ENCODE peak calls at places on chromosomes 13 and 19, in seven cellular contexts. N is fibroblast of lung, I is testis, V is dorsolateral prefrontal cortex, S is left ventricle myocardium inferior, X is heart right ventricle, C is brain microvascular endothelial cell. R is an unnamed sample.

GRCh38 chr13:113149711-113150544 is 8.5 kb upstream of the PROZ start:
- DNase-seq in N (no peak), I (no peak), V (no peak), S (no peak), X (no peak), C (no peak), R (no peak)

GRCh38 chr19:43610493-43610892 is 1.4 kb upstream of the SRRM5 start:
- DNase-seq in N (no peak), I (no peak), V (no peak), S (no peak), X (no peak), C (peak), R (no peak)

GRCh38 chr19:52963229-52963760 is 614 bp upstream of the ZNF816 start:
- DNase-seq in N (no peak), I (peak), V (peak), S (peak), X (no peak), C (no peak), R (no peak)

GRCh38 chr13:49459580-49459979 is 15.5 kb downstream of the SETDB2 start:
- DNase-seq in N (no peak), I (no peak), V (no peak), S (no peak), X (no peak), C (no peak), R (no peak)

GRCh38 chr19:5789886-5790572 is 934 bp downstream of the DUS3L start:
- DNase-seq in N (no peak), I (no peak), V (no peak), S (no peak), X (no peak), C (no peak), R (no peak)

GRCh38 chr13:20993661-20994440 is 67.5 kb downstream of the LATS2 start:
- DNase-seq in N (peak), I (peak), V (no peak), S (no peak), X (no peak), C (peak), R (peak)

GRCh38 chr19:45485301-45486077 is 11.4 kb downstream of the RTN2 start:
- DNase-seq in N (peak), I (peak), V (peak), S (peak), X (peak), C (peak), R (no peak)

GRCh38 chr19:7152568-7152967 is 83.1 kb downstream of the ZNF557 start:
- DNase-seq in N (no peak), I (peak), V (no peak), S (no peak), X (no peak), C (no peak), R (no peak)

GRCh38 chr13:41751734-41752445 is 209.0 kb downstream of the VWA8 start:
- DNase-seq in N (no peak), I (no peak), V (no peak), S (no peak), X (no peak), C (no peak), R (no peak)

GRCh38 chr19:54162241-54162805 is 2.8 kb upstream of the LENG1 start:
- DNase-seq in N (peak), I (peak), V (no peak), S (peak), X (peak), C (peak), R (no peak)

GRCh38 chr19:48989701-48990291 is 3.3 kb downstream of the GYS1 start:
- DNase-seq in N (no peak), I (no peak), V (no peak), S (peak), X (peak), C (no peak), R (no peak)

GRCh38 chr19:15913384-15913783 is 15.5 kb upstream of the CYP4F2 start:
- DNase-seq in N (no peak), I (no peak), V (no peak), S (no peak), X (no peak), C (no peak), R (no peak)

GRCh38 chr19:45501730-45502014 is 3.4 kb downstream of the PPM1N start:
- DNase-seq in N (no peak), I (no peak), V (no peak), S (no peak), X (no peak), C (no peak), R (no peak)

GRCh38 chr19:21698215-21698614 is 69.2 kb downstream of the ZNF100 start:
- DNase-seq in N (peak), I (no peak), V (no peak), S (no peak), X (no peak), C (no peak), R (no peak)

GRCh38 chr19:1924320-1924961 is 16.5 kb upstream of the CSNK1G2 start:
- DNase-seq in N (no peak), I (no peak), V (no peak), S (no peak), X (no peak), C (no peak), R (no peak)

GRCh38 chr19:36152061-36152885 is at the start of gene COX7A1:
- DNase-seq in N (peak), I (peak), V (peak), S (peak), X (peak), C (peak), R (no peak)

GRCh38 chr13:47250141-47250540 is 353.3 kb upstream of the HTR2A start:
- DNase-seq in N (peak), I (no peak), V (no peak), S (no peak), X (no peak), C (peak), R (no peak)

GRCh38 chr13:65330287-65330686 is 1899.8 kb downstream of the PCDH9 start:
- DNase-seq in N (no peak), I (peak), V (no peak), S (no peak), X (no peak), C (no peak), R (no peak)

GRCh38 chr19:44640518-44640917 is 3.2 kb upstream of the PVR start:
- DNase-seq in N (peak), I (no peak), V (no peak), S (no peak), X (no peak), C (no peak), R (no peak)

GRCh38 chr13:25654332-25654731 is 282.6 kb downstream of the ATP8A2 start:
- DNase-seq in N (no peak), I (no peak), V (no peak), S (no peak), X (no peak), C (no peak), R (no peak)

GRCh38 chr19:19409235-19410030 is 4.0 kb downstream of the GATAD2A start:
- DNase-seq in N (no peak), I (no peak), V (no peak), S (no peak), X (no peak), C (no peak), R (no peak)

GRCh38 chr19:46745521-46746280 is at the start of gene FKRP:
- DNase-seq in N (no peak), I (no peak), V (no peak), S (peak), X (no peak), C (no peak), R (no peak)

GRCh38 chr19:18879579-18880373 is 16.2 kb downstream of the CERS1 start:
- DNase-seq in N (no peak), I (peak), V (no peak), S (no peak), X (no peak), C (no peak), R (no peak)

GRCh38 chr13:112456138-112457056 is 80.2 kb downstream of the SPACA7 start:
- DNase-seq in N (no peak), I (no peak), V (no peak), S (no peak), X (no peak), C (no peak), R (no peak)

GRCh38 chr13:113930711-113931637 is 42.9 kb downstream of the C13orf46 start:
- DNase-seq in N (no peak), I (peak), V (peak), S (no peak), X (no peak), C (no peak), R (no peak)

GRCh38 chr19:46487802-46488445 is 7.7 kb downstream of the PNMA8B start:
- DNase-seq in N (peak), I (peak), V (peak), S (peak), X (peak), C (peak), R (no peak)

GRCh38 chr19:38528213-38528755 is 89.5 kb downstream of the MAP4K1 start:
- DNase-seq in N (no peak), I (peak), V (no peak), S (no peak), X (no peak), C (no peak), R (no peak)

GRCh38 chr13:42001580-42001979 is 40.7 kb upstream of the VWA8 start:
- DNase-seq in N (peak), I (no peak), V (no peak), S (no peak), X (no peak), C (peak), R (peak)

GRCh38 chr19:3450796-3451411 is 29.4 kb downstream of the SMIM24 start:
- DNase-seq in N (peak), I (peak), V (peak), S (peak), X (peak), C (peak), R (peak)

GRCh38 chr13:44378277-44378676 is 4.7 kb downstream of the SERP2 start:
- DNase-seq in N (no peak), I (no peak), V (no peak), S (no peak), X (no peak), C (no peak), R (no peak)

GRCh38 chr13:18954254-18954653 is 227.4 kb downstream of the TUBA3C start:
- DNase-seq in N (no peak), I (no peak), V (no peak), S (no peak), X (no peak), C (no peak), R (no peak)

GRCh38 chr13:92500192-92500591 is 726.4 kb upstream of the GPC6 start:
- DNase-seq in N (no peak), I (no peak), V (no peak), S (no peak), X (no peak), C (no peak), R (no peak)

GRCh38 chr13:103101902-103102301 is 35.7 kb upstream of the SLC10A2 start:
- DNase-seq in N (no peak), I (no peak), V (no peak), S (no peak), X (no peak), C (no peak), R (no peak)

GRCh38 chr13:96994030-96994848 is at the start of gene OXGR1:
- DNase-seq in N (no peak), I (no peak), V (no peak), S (no peak), X (no peak), C (no peak), R (no peak)

GRCh38 chr13:80502359-80502758 is 161.4 kb upstream of the SPRY2 start:
- DNase-seq in N (no peak), I (no peak), V (no peak), S (no peak), X (no peak), C (no peak), R (no peak)
- TF ChIP-seq CTCF in N (no peak), I (no peak), V (no peak), S (no peak), X (no peak), C (no peak), R (no peak)

GRCh38 chr19:919157-920050 is 2.3 kb downstream of the KISS1R start:
- DNase-seq in N (no peak), I (no peak), V (no peak), S (no peak), X (no peak), C (no peak), R (no peak)
- H3K4me3 ChIP-seq in N (no peak), I (no peak), V (no peak), S (peak), X (no peak), C (no peak), R (no peak)

GRCh38 chr19:12244370-12244769 is 50.3 kb downstream of the ZNF44 start:
- DNase-seq in N (no peak), I (no peak), V (no peak), S (no peak), X (no peak), C (no peak), R (no peak)
- TF ChIP-seq CTCF in N (no peak), I (no peak), V (no peak), S (peak), X (no peak), C (no peak), R (no peak)

GRCh38 chr19:34960103-34960805 is 3.8 kb downstream of the ZNF792 start:
- DNase-seq in N (no peak), I (no peak), V (no peak), S (no peak), X (no peak), C (peak), R (no peak)

GRCh38 chr19:34959021-34959420 is 5.0 kb downstream of the ZNF792 start:
- DNase-seq in N (no peak), I (no peak), V (no peak), S (no peak), X (no peak), C (no peak), R (no peak)

GRCh38 chr19:34960940-34961679 is 2.9 kb downstream of the ZNF792 start:
- DNase-seq in N (no peak), I (no peak), V (no peak), S (no peak), X (no peak), C (no peak), R (no peak)

GRCh38 chr19:34961775-34962174 is 2.3 kb downstream of the ZNF792 start:
- DNase-seq in N (no peak), I (no peak), V (no peak), S (no peak), X (no peak), C (no peak), R (no peak)

GRCh38 chr19:34957830-34958751 is 5.9 kb downstream of the ZNF792 start:
- DNase-seq in N (no peak), I (no peak), V (no peak), S (no peak), X (no peak), C (no peak), R (no peak)
- H3K4me3 ChIP-seq in N (no peak), I (no peak), V (no peak), S (no peak), X (no peak), C (no peak), R (no peak)

GRCh38 chr13:27449936-27450828 is at the start of gene MTIF3:
- DNase-seq in N (peak), I (peak), V (peak), S (peak), X (peak), C (peak), R (peak)
- TF ChIP-seq CTCF in N (peak), I (no peak), V (no peak), S (peak), X (peak), C (no peak), R (no peak)

GRCh38 chr19:32662186-32662585 is 12.8 kb downstream of the ANKRD27 start:
- DNase-seq in N (peak), I (no peak), V (no peak), S (no peak), X (no peak), C (peak), R (no peak)

GRCh38 chr19:32661318-32661717 is 13.7 kb downstream of the ANKRD27 start:
- DNase-seq in N (no peak), I (no peak), V (no peak), S (no peak), X (no peak), C (no peak), R (no peak)

GRCh38 chr19:32653626-32653968 is 21.4 kb downstream of the ANKRD27 start:
- DNase-seq in N (no peak), I (no peak), V (no peak), S (no peak), X (no peak), C (no peak), R (no peak)

GRCh38 chr19:32658075-32658474 is 16.9 kb downstream of the ANKRD27 start:
- DNase-seq in N (no peak), I (no peak), V (no peak), S (no peak), X (no peak), C (no peak), R (no peak)

GRCh38 chr19:32658527-32658926 is 16.5 kb downstream of the ANKRD27 start:
- DNase-seq in N (no peak), I (no peak), V (no peak), S (no peak), X (no peak), C (no peak), R (no peak)
- H3K4me3 ChIP-seq in N (no peak), I (no peak), V (no peak), S (no peak), X (no peak), C (no peak), R (no peak)

R was measured in epithelial cell of proximal tubule.